ENCODE peak calls at places on chromosomes 4 and X, in six cellular contexts. Q, P, N, H, E and T are unnamed samples. For H3K4me1, the result is how much of the 10 kb centered on the place peaks cover.

GRCh38 chr4:169315530-169316306 is 45.0 kb upstream of the SH3RF1 start:
- DNase-seq in N (no peak), H (no peak), P (no peak), Q (no peak), E (no peak), T (no peak)

GRCh38 chr4:6180841-6181631 is 19.3 kb downstream of the JAKMIP1 start:
- DNase-seq in P (peak), Q (no peak), N (no peak), H (no peak), E (no peak), T (no peak)

GRCh38 chr4:182862921-182863320 is 54.3 kb downstream of the DCTD start:
- DNase-seq in E (no peak), Q (no peak), N (no peak), P (no peak), H (no peak), T (no peak)

GRCh38 chr4:95466791-95467190 is 82.0 kb downstream of the UNC5C start:
- DNase-seq in Q (no peak), H (no peak), N (no peak), P (no peak), E (no peak), T (no peak)

GRCh38 chrX:110316351-110317078 is 1.4 kb downstream of the AMMECR1 start:
- DNase-seq in P (no peak), N (no peak), E (no peak), Q (no peak), H (no peak), T (no peak)

GRCh38 chr4:156971168-156971601 is 414 bp downstream of the PDGFC start:
- DNase-seq in P (no peak), E (no peak), N (no peak), H (no peak), Q (no peak), T (no peak)

GRCh38 chr4:135368826-135369225 is 1167.2 kb upstream of the PABPC4L start:
- DNase-seq in E (no peak), N (no peak), Q (no peak), P (no peak), H (no peak), T (no peak)

GRCh38 chrX:113512700-113513395 is 672.2 kb upstream of the AMOT start:
- DNase-seq in H (no peak), Q (peak), P (no peak), E (no peak), N (no peak), T (no peak)

GRCh38 chrX:21738145-21738949 is 19.6 kb downstream of the SMPX start:
- DNase-seq in Q (no peak), P (no peak), H (peak), E (no peak), N (no peak), T (no peak)

GRCh38 chrX:102659790-102660757 is 8.8 kb downstream of the GPRASP1 start:
- DNase-seq in N (peak), H (no peak), E (peak), P (peak), Q (no peak), T (peak)

GRCh38 chrX:2608638-2609430 is 82.3 kb upstream of the CD99 start:
- DNase-seq in H (peak), E (peak), N (peak), P (no peak), Q (peak), T (peak)

GRCh38 chr4:152415980-152416379 is 119.9 kb downstream of the FBXW7 start:
- DNase-seq in P (no peak), H (no peak), E (peak), Q (no peak), N (no peak), T (no peak)

GRCh38 chrX:108795240-108795639 is 58.9 kb upstream of the IRS4 start:
- DNase-seq in E (no peak), P (no peak), H (no peak), Q (no peak), N (no peak), T (no peak)

GRCh38 chr4:83340692-83341343 is 6.2 kb upstream of the HPSE start:
- DNase-seq in P (no peak), N (no peak), E (no peak), Q (no peak), H (no peak), T (no peak)

GRCh38 chrX:71606536-71607216 is 11.6 kb downstream of the CXCR3 start:
- DNase-seq in H (no peak), N (no peak), P (no peak), Q (no peak), E (no peak), T (no peak)

GRCh38 chrX:35115205-35115604 is 172.6 kb downstream of the FAM47B start:
- DNase-seq in H (no peak), E (no peak), N (no peak), P (no peak), Q (no peak), T (no peak)

GRCh38 chr4:122577189-122577553 is 43.7 kb downstream of the IL21 start:
- DNase-seq in N (no peak), Q (no peak), E (no peak), H (no peak), P (no peak), T (no peak)

GRCh38 chr4:21888195-21888976 is 60.2 kb downstream of the KCNIP4 start:
- DNase-seq in E (no peak), Q (no peak), N (no peak), H (no peak), P (no peak), T (no peak)

GRCh38 chr4:138775890-138776289 is 239.7 kb upstream of the NOCT start:
- DNase-seq in N (no peak), E (no peak), P (peak), Q (no peak), H (no peak), T (no peak)

GRCh38 chr4:5676763-5677162 is 31.6 kb downstream of the EVC2 start:
- DNase-seq in P (no peak), N (no peak), E (no peak), Q (no peak), H (no peak), T (no peak)

GRCh38 chr4:1989533-1990347 is 19.0 kb downstream of the NELFA start:
- DNase-seq in N (no peak), E (no peak), Q (no peak), H (no peak), P (no peak), T (no peak)

GRCh38 chr4:13266687-13267086 is 217.5 kb downstream of the RAB28 start:
- DNase-seq in E (no peak), P (no peak), N (no peak), Q (no peak), H (no peak), T (no peak)

GRCh38 chr4:2958446-2958845 is 4.8 kb downstream of the NOP14 start:
- DNase-seq in P (no peak), N (no peak), E (no peak), Q (no peak), H (no peak), T (no peak)

GRCh38 chr4:178296669-178297068 is 854.4 kb upstream of the AGA start:
- DNase-seq in P (no peak), Q (no peak), N (no peak), E (no peak), H (no peak), T (no peak)

GRCh38 chr4:124946696-124947095 is 234.2 kb upstream of the ANKRD50 start:
- DNase-seq in N (no peak), Q (no peak), P (no peak), H (no peak), E (no peak), T (no peak)

GRCh38 chrX:136765957-136766356 is 14.8 kb downstream of the ARHGEF6 start:
- DNase-seq in Q (no peak), P (no peak), H (no peak), E (no peak), N (no peak), T (no peak)

DNA sequence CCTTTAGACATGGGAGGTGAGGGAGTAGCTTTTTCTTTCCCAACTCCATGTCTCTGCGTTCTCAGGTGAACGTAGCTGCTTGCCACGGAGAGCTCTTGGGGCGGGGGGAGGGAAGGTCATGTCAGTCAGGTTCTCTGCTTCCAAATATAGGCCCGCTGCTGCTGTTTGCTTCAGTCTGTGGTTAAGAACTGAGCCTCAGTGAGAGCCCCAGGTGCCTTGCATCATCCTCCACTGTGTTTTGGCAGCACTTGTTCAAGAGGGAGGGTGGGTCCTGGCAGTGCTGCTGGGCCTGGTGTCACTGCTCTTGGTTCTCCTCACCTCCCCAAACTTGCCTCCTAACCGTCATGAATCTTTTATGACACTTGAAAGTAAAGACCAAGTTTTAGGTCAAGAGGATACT is 46.6 kb downstream of the HADH start:
- DNase-seq in H (no peak), Q (no peak), P (no peak), N (no peak), E (no peak), T (no peak)
- H3K4me1 ChIP-seq in H (under half), Q (under half), P (under half), N (under half), E (under half), T (under half)

GRCh38 chrX:11509786-11510185 is 155.9 kb downstream of the ARHGAP6 start:
- DNase-seq in H (no peak), P (no peak), E (no peak), Q (no peak), N (no peak), T (no peak)
- TF ChIP-seq ZNF274 in H (no peak), P (no peak), E (no peak), Q (no peak), N (no peak), T (no peak)

GRCh38 chr4:99324361-99324760 is 3.2 kb upstream of the ADH1B start:
- DNase-seq in P (no peak), Q (no peak), E (no peak), N (no peak), H (no peak), T (no peak)

GRCh38 chr4:99330648-99331047 is 9.4 kb upstream of the ADH1B start:
- DNase-seq in P (no peak), N (no peak), E (no peak), H (no peak), Q (no peak), T (no peak)

GRCh38 chr4:99321241-99322191 is at the start of gene ADH1B:
- DNase-seq in Q (no peak), P (no peak), H (no peak), N (no peak), E (no peak), T (peak)

GRCh38 chr4:99323761-99324160 is 2.6 kb upstream of the ADH1B start:
- DNase-seq in H (no peak), E (no peak), N (no peak), Q (no peak), P (no peak), T (no peak)

GRCh38 chr4:99324978-99325377 is 3.8 kb upstream of the ADH1B start:
- DNase-seq in N (no peak), E (no peak), H (no peak), P (no peak), Q (no peak), T (no peak)
- H3K4me1 ChIP-seq in N (under half), E (under half), H (under half), P (under half), Q (under half), T (under half)

DNA sequence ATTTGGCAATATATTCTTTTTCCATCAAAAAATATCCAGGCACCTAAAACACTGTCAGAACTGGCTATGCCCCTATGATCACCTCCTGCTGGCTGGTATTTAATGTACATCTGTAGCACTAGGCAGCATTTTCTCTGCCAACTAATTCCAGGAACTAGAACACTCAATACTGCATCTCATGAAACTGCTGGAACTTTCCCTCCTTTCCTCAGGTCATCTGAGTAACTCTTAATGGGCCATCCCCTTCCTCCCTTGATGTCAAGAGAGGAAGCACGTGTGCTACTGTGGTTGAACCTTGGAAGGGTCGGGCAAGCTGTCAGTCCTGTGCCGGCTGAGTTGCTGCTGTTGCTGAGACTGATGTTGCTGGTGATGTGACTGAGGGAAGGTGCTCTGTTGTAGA is 39.4 kb downstream of the TMEM165 start:
- DNase-seq in P (peak), N (no peak), Q (no peak), E (no peak), H (no peak), T (no peak)
- TF ChIP-seq ZNF274 in P (no peak), N (no peak), Q (no peak), E (no peak), H (no peak), T (no peak)

DNA sequence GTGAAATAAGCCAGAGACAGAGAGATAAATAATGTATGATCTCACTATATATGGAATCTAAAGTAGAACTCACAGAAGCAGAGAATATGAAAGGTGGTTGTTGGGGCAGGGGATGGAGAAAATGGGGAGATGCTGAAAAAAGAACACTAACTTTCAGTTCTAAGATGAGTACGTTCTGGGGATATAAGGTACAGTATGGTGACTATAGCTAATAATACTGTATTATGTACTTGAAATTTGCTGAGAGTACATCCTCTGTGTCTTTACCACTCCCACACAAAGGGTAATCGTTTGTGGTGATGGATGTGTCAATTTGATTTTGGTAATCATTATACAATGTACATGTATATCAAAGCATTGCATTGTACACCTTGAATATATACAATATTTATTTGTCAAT is 6.6 kb downstream of the FBXL5 start:
- DNase-seq in P (no peak), Q (no peak), E (no peak), N (no peak), H (no peak), T (no peak)
- H3K4me1 ChIP-seq in P (under half), Q (under half), E (under half), N (under half), H (under half), T (under half)

GRCh38 chr4:128166982-128167381 is 105.9 kb downstream of the LARP1B start:
- DNase-seq in Q (no peak), N (no peak), P (no peak), H (no peak), E (no peak), T (no peak)
- TF ChIP-seq ZNF274 in Q (no peak), N (no peak), P (no peak), H (no peak), E (no peak), T (no peak)

DNA sequence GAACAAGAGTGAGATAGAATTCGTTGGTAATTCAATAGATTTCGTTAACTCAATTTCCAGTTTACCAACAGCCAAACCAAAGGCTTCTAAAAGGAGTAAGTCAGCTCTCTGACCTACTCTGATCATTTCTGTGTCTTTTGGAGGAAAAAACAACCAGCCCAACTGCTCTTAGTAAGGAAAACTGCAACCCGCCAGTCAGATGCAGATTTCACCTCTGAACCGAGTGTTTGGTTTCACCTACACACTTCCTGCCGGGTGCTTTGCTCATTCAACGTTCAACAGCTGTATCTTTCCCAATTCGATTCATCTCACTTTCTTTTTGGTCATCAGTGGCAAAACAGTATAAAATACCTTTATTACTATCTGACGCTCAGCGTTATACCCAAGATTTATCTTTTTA is 24.5 kb downstream of the TMSB4X start:
- DNase-seq in P (no peak), Q (no peak), H (no peak), E (no peak), N (no peak), T (no peak)
- H3K4me1 ChIP-seq in P (half or more), Q (under half), H (under half), E (under half), N (under half), T (under half)

DNA sequence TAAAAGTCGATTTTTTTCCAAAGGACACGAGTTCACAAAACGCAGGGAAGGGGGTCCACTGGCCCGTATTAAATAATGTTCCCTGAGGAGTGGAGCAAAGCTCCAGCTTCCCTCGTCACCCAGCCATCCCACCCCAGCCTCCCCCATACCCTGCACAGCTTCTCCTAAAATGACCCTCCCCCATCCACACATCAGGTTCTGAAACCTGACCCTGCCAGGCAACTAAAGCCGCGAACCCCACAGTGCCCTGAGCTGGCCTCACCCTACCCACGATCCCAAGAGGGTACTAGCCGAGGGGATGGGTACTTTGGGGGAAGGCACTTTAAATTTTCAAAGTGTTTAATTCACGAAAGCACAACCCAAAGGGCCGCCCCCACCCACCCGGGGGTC is 637 bp downstream of the APOO start:
- DNase-seq in E (no peak), N (peak), P (no peak), H (no peak), Q (no peak), T (no peak)
- TF ChIP-seq ZNF274 in E (no peak), N (no peak), P (no peak), H (no peak), Q (no peak), T (no peak)

GRCh38 chr4:140805293-140805692 is 49.1 kb upstream of the TBC1D9 start:
- DNase-seq in N (no peak), E (no peak), H (no peak), Q (no peak), P (no peak), T (no peak)
- H3K4me1 ChIP-seq in N (under half), E (under half), H (under half), Q (under half), P (half or more), T (under half)

GRCh38 chr4:25956260-25956659 is 42.2 kb downstream of the SMIM20 start:
- DNase-seq in N (no peak), P (no peak), H (no peak), E (no peak), Q (no peak), T (no peak)

GRCh38 chr4:25951390-25951952 is 37.5 kb downstream of the SMIM20 start:
- DNase-seq in N (no peak), P (no peak), E (no peak), Q (no peak), H (no peak), T (no peak)

GRCh38 chr4:25955705-25956104 is 41.7 kb downstream of the SMIM20 start:
- DNase-seq in P (no peak), E (no peak), Q (no peak), H (no peak), N (no peak), T (no peak)

GRCh38 chr4:25954293-25954904 is 40.4 kb downstream of the SMIM20 start:
- DNase-seq in Q (no peak), E (no peak), P (no peak), N (no peak), H (no peak), T (no peak)

DNA sequence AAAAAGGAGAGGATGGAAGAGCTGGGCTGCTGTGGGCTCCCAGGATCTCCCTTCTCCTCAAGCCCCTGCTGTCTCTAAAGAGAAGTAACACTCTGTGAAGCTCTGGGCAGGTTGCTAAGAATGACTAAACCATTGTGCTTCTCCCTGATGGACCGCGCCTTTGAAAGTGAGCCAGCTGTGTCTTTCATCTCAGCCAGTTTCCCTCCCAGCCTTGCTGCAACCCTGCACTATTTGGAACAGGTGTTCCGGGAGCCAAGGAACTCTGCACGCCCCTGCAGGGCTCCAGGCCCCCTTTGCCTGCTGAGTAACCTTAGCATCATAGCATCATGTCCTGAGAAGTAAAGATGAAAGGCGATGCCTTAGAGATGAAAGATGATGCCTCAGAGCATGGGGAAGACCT is 39.7 kb downstream of the SMIM20 start:
- DNase-seq in Q (peak), E (peak), N (no peak), H (no peak), P (no peak), T (no peak)
- TF ChIP-seq ZNF274 in Q (no peak), E (no peak), N (no peak), H (no peak), P (no peak), T (no peak)